ENCODE peak calls at places on chromosomes 2 and 18, in ten cellular contexts. R, Q, J, G, L, T, Z, V, F and K are unnamed samples.

GRCh38 chr18:5051207-5051606 is 145.8 kb downstream of the AKAIN1 start:
- DNase-seq in R (no peak), Q (no peak), J (no peak), G (no peak), L (no peak), T (no peak), Z (no peak), V (no peak), F (no peak), K (no peak)

GRCh38 chr2:212520340-212520739 is 18.3 kb downstream of the ERBB4 start:
- DNase-seq in R (no peak), Q (no peak), J (no peak), G (peak; percentile 27), L (peak; percentile 6), T (no peak), Z (no peak), V (no peak), F (no peak), K (no peak)

GRCh38 chr18:28267276-28267675 is 90.3 kb upstream of the CDH2 start:
- DNase-seq in R (no peak), Q (no peak), J (no peak), G (no peak), L (peak; percentile 26), T (no peak), Z (no peak), V (no peak), F (no peak), K (no peak)

GRCh38 chr2:11411768-11412448 is 54.1 kb downstream of the E2F6 start:
- DNase-seq in R (no peak), Q (peak; percentile 76), J (peak; percentile 65), G (peak; percentile 39), L (peak; percentile 65), T (no peak), Z (no peak), V (no peak), F (no peak), K (peak; percentile 85)

GRCh38 chr18:51654441-51655326 is 457.2 kb upstream of the MEX3C start:
- DNase-seq in R (no peak), Q (no peak), J (no peak), G (peak; percentile 49), L (no peak), T (no peak), Z (no peak), V (no peak), F (no peak), K (no peak)

GRCh38 chr2:127106998-127107621 is at the start of gene BIN1:
- DNase-seq in R (peak; percentile 27), Q (peak; percentile 95), J (peak; percentile 89), G (peak; percentile 86), L (peak; percentile 91), T (peak; percentile 11), Z (peak; percentile 54), V (peak; percentile 49), F (no peak), K (peak; percentile 93)

GRCh38 chr18:75072672-75073371 is 136.1 kb downstream of the PTGR3 start:
- DNase-seq in R (no peak), Q (no peak), J (no peak), G (no peak), L (no peak), T (no peak), Z (no peak), V (no peak), F (no peak), K (no peak)

GRCh38 chr2:241863021-241863954 is 4.6 kb upstream of the PDCD1 start:
- DNase-seq in R (no peak), Q (peak; percentile 41), J (no peak), G (no peak), L (peak; percentile 51), T (no peak), Z (no peak), V (no peak), F (no peak), K (no peak)

GRCh38 chr2:147989809-147990403 is 30.6 kb downstream of the ORC4 start:
- DNase-seq in R (no peak), Q (peak; percentile 78), J (no peak), G (no peak), L (peak; percentile 64), T (no peak), Z (no peak), V (no peak), F (no peak), K (peak; percentile 29)

GRCh38 chr2:56505885-56506284 is 322.1 kb downstream of the CCDC85A start:
- DNase-seq in R (no peak), Q (no peak), J (no peak), G (no peak), L (no peak), T (no peak), Z (no peak), V (no peak), F (no peak), K (no peak)

GRCh38 chr2:150279673-150280072 is 207.8 kb downstream of the RND3 start:
- DNase-seq in R (no peak), Q (peak; percentile 18), J (no peak), G (no peak), L (no peak), T (no peak), Z (no peak), V (no peak), F (no peak), K (no peak)

GRCh38 chr2:81650048-81650971 is 1345.8 kb upstream of the LRRTM1 start:
- DNase-seq in R (no peak), Q (no peak), J (no peak), G (no peak), L (no peak), T (no peak), Z (no peak), V (no peak), F (no peak), K (no peak)

GRCh38 chr2:16482485-16482884 is 183.1 kb downstream of the CYRIA start:
- DNase-seq in R (no peak), Q (no peak), J (no peak), G (no peak), L (no peak), T (no peak), Z (no peak), V (no peak), F (no peak), K (no peak)

GRCh38 chr2:38251940-38252339 is 125.1 kb downstream of the ATL2 start:
- DNase-seq in R (no peak), Q (no peak), J (no peak), G (no peak), L (no peak), T (no peak), Z (no peak), V (no peak), F (no peak), K (no peak)

GRCh38 chr2:200377774-200378336 is 71.4 kb downstream of the SPATS2L start:
- DNase-seq in R (no peak), Q (no peak), J (no peak), G (peak; percentile 26), L (no peak), T (no peak), Z (no peak), V (no peak), F (no peak), K (no peak)

GRCh38 chr2:11155326-11156059 is at the start of gene SLC66A3:
- DNase-seq in R (no peak), Q (no peak), J (no peak), G (no peak), L (peak; percentile 90), T (peak; percentile 97), Z (no peak), V (no peak), F (no peak), K (peak; percentile 87)

GRCh38 chr2:12816379-12817306 is 99.9 kb downstream of the TRIB2 start:
- DNase-seq in R (no peak), Q (no peak), J (no peak), G (no peak), L (peak; percentile 79), T (no peak), Z (no peak), V (no peak), F (no peak), K (no peak)

GRCh38 chr2:177270531-177270930 is 6.0 kb upstream of the NFE2L2 start:
- DNase-seq in R (no peak), Q (no peak), J (no peak), G (no peak), L (no peak), T (no peak), Z (no peak), V (no peak), F (no peak), K (no peak)

GRCh38 chr2:136246086-136246669 is 128.2 kb upstream of the CXCR4 start:
- DNase-seq in R (no peak), Q (peak; percentile 38), J (no peak), G (no peak), L (no peak), T (no peak), Z (no peak), V (no peak), F (no peak), K (peak; percentile 63)

GRCh38 chr2:42029639-42030195 is 18.1 kb upstream of the PKDCC start:
- DNase-seq in R (no peak), Q (no peak), J (no peak), G (no peak), L (no peak), T (no peak), Z (no peak), V (no peak), F (no peak), K (no peak)

GRCh38 chr2:189579585-189579984 is 1.0 kb downstream of the SLC40A1 start:
- DNase-seq in R (no peak), Q (peak; percentile 57), J (no peak), G (no peak), L (no peak), T (no peak), Z (no peak), V (no peak), F (no peak), K (no peak)

GRCh38 chr2:171390941-171391516 is 42.8 kb downstream of the METTL8 start:
- DNase-seq in R (no peak), Q (peak; percentile 61), J (no peak), G (no peak), L (peak; percentile 90), T (no peak), Z (no peak), V (no peak), F (no peak), K (no peak)